ENCODE peak calls at places on chromosomes 11 and 22, in eight cellular contexts. One of them, this sample, is unnamed.

GRCh38 chr11:12160680-12161079 is 50.3 kb downstream of the MICAL2 start:
- DNase-seq in pulmonary artery endothelial cell: no peak
- DNase-seq in COR-L47: no peak
- DNase-seq in GM04504: no peak
- DNase-seq in midbrain: no peak
- DNase-seq in sciatic nerve: no peak
- DNase-seq in left colon: no peak
- DNase-seq in GM13976: no peak
- DNase-seq in this sample: no peak

GRCh38 chr22:27726726-27727449 is 74.7 kb downstream of the MN1 start:
- DNase-seq in pulmonary artery endothelial cell: peak
- DNase-seq in COR-L47: no peak
- DNase-seq in GM04504: peak
- DNase-seq in midbrain: no peak
- DNase-seq in sciatic nerve: no peak
- DNase-seq in left colon: peak
- DNase-seq in GM13976: no peak
- DNase-seq in this sample: no peak

GRCh38 chr11:115127790-115128189 is 376.4 kb downstream of the CADM1 start:
- DNase-seq in pulmonary artery endothelial cell: no peak
- DNase-seq in COR-L47: no peak
- DNase-seq in GM04504: no peak
- DNase-seq in midbrain: no peak
- DNase-seq in sciatic nerve: no peak
- DNase-seq in left colon: no peak
- DNase-seq in GM13976: no peak
- DNase-seq in this sample: no peak

GRCh38 chr11:116499396-116500001 is 273.3 kb downstream of the BUD13 start:
- DNase-seq in pulmonary artery endothelial cell: peak
- DNase-seq in COR-L47: peak
- DNase-seq in GM04504: peak
- DNase-seq in midbrain: peak
- DNase-seq in sciatic nerve: peak
- DNase-seq in left colon: peak
- DNase-seq in GM13976: peak
- DNase-seq in this sample: no peak

GRCh38 chr22:36383110-36383581 is 4.6 kb downstream of the MYH9 start:
- DNase-seq in pulmonary artery endothelial cell: no peak
- DNase-seq in COR-L47: no peak
- DNase-seq in GM04504: peak
- DNase-seq in midbrain: no peak
- DNase-seq in sciatic nerve: no peak
- DNase-seq in left colon: peak
- DNase-seq in GM13976: peak
- DNase-seq in this sample: peak

GRCh38 chr22:38026130-38027111 is 30.8 kb upstream of the PICK1 start:
- DNase-seq in pulmonary artery endothelial cell: no peak
- DNase-seq in COR-L47: no peak
- DNase-seq in GM04504: no peak
- DNase-seq in midbrain: peak
- DNase-seq in sciatic nerve: peak
- DNase-seq in left colon: no peak
- DNase-seq in GM13976: no peak
- DNase-seq in this sample: no peak

GRCh38 chr11:33980896-33981295 is 70.6 kb upstream of the CAPRIN1 start:
- DNase-seq in pulmonary artery endothelial cell: peak
- DNase-seq in COR-L47: peak
- DNase-seq in GM04504: no peak
- DNase-seq in midbrain: no peak
- DNase-seq in sciatic nerve: no peak
- DNase-seq in left colon: no peak
- DNase-seq in GM13976: no peak
- DNase-seq in this sample: no peak

GRCh38 chr11:102489469-102490145 is 37.0 kb upstream of the TMEM123 start:
- DNase-seq in pulmonary artery endothelial cell: no peak
- DNase-seq in COR-L47: no peak
- DNase-seq in GM04504: no peak
- DNase-seq in midbrain: no peak
- DNase-seq in sciatic nerve: no peak
- DNase-seq in left colon: no peak
- DNase-seq in GM13976: no peak
- DNase-seq in this sample: no peak

GRCh38 chr11:105152556-105152955 is 13.0 kb upstream of the CARD18 start:
- DNase-seq in pulmonary artery endothelial cell: no peak
- DNase-seq in COR-L47: no peak
- DNase-seq in GM04504: no peak
- DNase-seq in midbrain: no peak
- DNase-seq in sciatic nerve: no peak
- DNase-seq in left colon: no peak
- DNase-seq in GM13976: no peak
- DNase-seq in this sample: no peak

GRCh38 chr11:128213461-128213860 is 373.9 kb downstream of the ETS1 start:
- DNase-seq in pulmonary artery endothelial cell: no peak
- DNase-seq in COR-L47: no peak
- DNase-seq in GM04504: no peak
- DNase-seq in midbrain: no peak
- DNase-seq in sciatic nerve: no peak
- DNase-seq in left colon: no peak
- DNase-seq in GM13976: no peak
- DNase-seq in this sample: no peak

GRCh38 chr11:133078591-133079179 is 453.6 kb downstream of the OPCML start:
- DNase-seq in pulmonary artery endothelial cell: no peak
- DNase-seq in COR-L47: peak
- DNase-seq in GM04504: no peak
- DNase-seq in midbrain: peak
- DNase-seq in sciatic nerve: no peak
- DNase-seq in left colon: no peak
- DNase-seq in GM13976: peak
- DNase-seq in this sample: no peak

GRCh38 chr11:115905331-115905730 is 401.1 kb upstream of the CADM1 start:
- DNase-seq in pulmonary artery endothelial cell: no peak
- DNase-seq in COR-L47: no peak
- DNase-seq in GM04504: no peak
- DNase-seq in midbrain: no peak
- DNase-seq in sciatic nerve: no peak
- DNase-seq in left colon: no peak
- DNase-seq in GM13976: no peak
- DNase-seq in this sample: no peak

GRCh38 chr22:26214466-26214865 is 45.2 kb downstream of the SEZ6L start:
- DNase-seq in pulmonary artery endothelial cell: no peak
- DNase-seq in COR-L47: no peak
- DNase-seq in GM04504: no peak
- DNase-seq in midbrain: no peak
- DNase-seq in sciatic nerve: no peak
- DNase-seq in left colon: no peak
- DNase-seq in GM13976: no peak
- DNase-seq in this sample: no peak

GRCh38 chr11:33620423-33621120 is 80.1 kb downstream of the C11orf91 start:
- DNase-seq in pulmonary artery endothelial cell: peak
- DNase-seq in COR-L47: peak
- DNase-seq in GM04504: no peak
- DNase-seq in midbrain: peak
- DNase-seq in sciatic nerve: no peak
- DNase-seq in left colon: no peak
- DNase-seq in GM13976: no peak
- DNase-seq in this sample: no peak

GRCh38 chr11:119694334-119694733 is 34.7 kb downstream of the NECTIN1 start:
- DNase-seq in pulmonary artery endothelial cell: no peak
- DNase-seq in COR-L47: no peak
- DNase-seq in GM04504: no peak
- DNase-seq in midbrain: no peak
- DNase-seq in sciatic nerve: no peak
- DNase-seq in left colon: peak
- DNase-seq in GM13976: peak
- DNase-seq in this sample: no peak

GRCh38 chr11:3121416-3121815 is 43.7 kb downstream of the OSBPL5 start:
- DNase-seq in pulmonary artery endothelial cell: no peak
- DNase-seq in COR-L47: no peak
- DNase-seq in GM04504: no peak
- DNase-seq in midbrain: no peak
- DNase-seq in sciatic nerve: peak
- DNase-seq in left colon: no peak
- DNase-seq in GM13976: no peak
- DNase-seq in this sample: no peak

GRCh38 chr22:39718921-39719320 is 148.4 kb downstream of the CACNA1I start:
- DNase-seq in pulmonary artery endothelial cell: no peak
- DNase-seq in COR-L47: no peak
- DNase-seq in GM04504: no peak
- DNase-seq in midbrain: no peak
- DNase-seq in sciatic nerve: peak
- DNase-seq in left colon: no peak
- DNase-seq in GM13976: no peak
- DNase-seq in this sample: no peak

GRCh38 chr22:30602049-30602448 is 4.9 kb upstream of the TCN2 start:
- DNase-seq in pulmonary artery endothelial cell: no peak
- DNase-seq in COR-L47: peak
- DNase-seq in GM04504: no peak
- DNase-seq in midbrain: peak
- DNase-seq in sciatic nerve: no peak
- DNase-seq in left colon: no peak
- DNase-seq in GM13976: no peak
- DNase-seq in this sample: no peak

GRCh38 chr11:127252321-127252720 is 251.8 kb upstream of the KIRREL3 start:
- DNase-seq in pulmonary artery endothelial cell: no peak
- DNase-seq in COR-L47: no peak
- DNase-seq in GM04504: no peak
- DNase-seq in midbrain: peak
- DNase-seq in sciatic nerve: no peak
- DNase-seq in left colon: no peak
- DNase-seq in GM13976: peak
- DNase-seq in this sample: no peak

GRCh38 chr11:27287205-27287604 is 75.8 kb downstream of the CCDC34 start:
- DNase-seq in pulmonary artery endothelial cell: no peak
- DNase-seq in COR-L47: no peak
- DNase-seq in GM04504: no peak
- DNase-seq in midbrain: no peak
- DNase-seq in sciatic nerve: no peak
- DNase-seq in left colon: no peak
- DNase-seq in GM13976: no peak
- DNase-seq in this sample: no peak

GRCh38 chr11:117580866-117581265 is 216.2 kb downstream of the DSCAML1 start:
- DNase-seq in pulmonary artery endothelial cell: no peak
- DNase-seq in COR-L47: no peak
- DNase-seq in GM04504: no peak
- DNase-seq in midbrain: no peak
- DNase-seq in sciatic nerve: no peak
- DNase-seq in left colon: no peak
- DNase-seq in GM13976: no peak
- DNase-seq in this sample: no peak

GRCh38 chr11:121909571-121909970 is 206.4 kb downstream of the BLID start:
- DNase-seq in pulmonary artery endothelial cell: no peak
- DNase-seq in COR-L47: no peak
- DNase-seq in GM04504: peak
- DNase-seq in midbrain: no peak
- DNase-seq in sciatic nerve: no peak
- DNase-seq in left colon: no peak
- DNase-seq in GM13976: no peak
- DNase-seq in this sample: no peak

GRCh38 chr11:28606930-28607329 is 498.7 kb downstream of the METTL15 start:
- DNase-seq in pulmonary artery endothelial cell: no peak
- DNase-seq in COR-L47: no peak
- DNase-seq in GM04504: peak
- DNase-seq in midbrain: no peak
- DNase-seq in sciatic nerve: no peak
- DNase-seq in left colon: no peak
- DNase-seq in GM13976: no peak
- DNase-seq in this sample: no peak